ENCODE peak calls at places on chromosomes 1 and 21, in six cellular contexts. E, J, K, F, L and M are unnamed samples.

GRCh38 chr1:227793948-227794812 is 21.3 kb upstream of the PRSS38 start:
- DNase-seq in E (no peak), J (peak), K (peak), F (peak), L (peak), M (peak)

GRCh38 chr1:155893389-155894142 is 17.6 kb downstream of the RIT1 start:
- DNase-seq in E (no peak), J (peak), K (peak), F (no peak), L (peak), M (peak)

GRCh38 chr1:173473599-173474011 is 3.5 kb upstream of the PRDX6 start:
- DNase-seq in E (no peak), J (peak), K (peak), F (peak), L (peak), M (peak)

GRCh38 chr1:202009326-202010031 is 908 bp upstream of the ELF3 start:
- DNase-seq in E (peak), J (peak), K (peak), F (peak), L (peak), M (peak)

GRCh38 chr1:220797553-220797952 is 10.8 kb downstream of the MTARC1 start:
- DNase-seq in E (no peak), J (no peak), K (no peak), F (no peak), L (peak), M (no peak)

GRCh38 chr1:227607336-227607898 is 44.1 kb downstream of the ZNF678 start:
- DNase-seq in E (no peak), J (no peak), K (no peak), F (no peak), L (no peak), M (no peak)

GRCh38 chr21:42195378-42196031 is 23.4 kb upstream of the ABCG1 start:
- DNase-seq in E (peak), J (peak), K (peak), F (no peak), L (no peak), M (peak)

GRCh38 chr1:231357831-231358354 is 19.8 kb downstream of the SPRTN start:
- DNase-seq in E (peak), J (peak), K (peak), F (peak), L (peak), M (peak)

GRCh38 chr21:41877901-41878830 is 978 bp downstream of the PRDM15 start:
- DNase-seq in E (peak), J (peak), K (peak), F (peak), L (peak), M (peak)

GRCh38 chr1:167136191-167136614 is 42.3 kb downstream of the STYXL2 start:
- DNase-seq in E (no peak), J (peak), K (no peak), F (no peak), L (peak), M (peak)

GRCh38 chr21:38327984-38328383 is 71.2 kb downstream of the KCNJ15 start:
- DNase-seq in E (no peak), J (no peak), K (peak), F (no peak), L (peak), M (no peak)

GRCh38 chr1:58968360-58968952 is 184.6 kb upstream of the JUN start:
- DNase-seq in E (peak), J (peak), K (peak), F (peak), L (peak), M (peak)

GRCh38 chr1:226635456-226635941 is 86.9 kb downstream of the STUM start:
- DNase-seq in E (peak), J (no peak), K (no peak), F (no peak), L (no peak), M (no peak)

GRCh38 chr1:236877661-236878060 is 82.6 kb downstream of the MTR start:
- DNase-seq in E (no peak), J (no peak), K (no peak), F (no peak), L (no peak), M (no peak)

GRCh38 chr1:116711061-116711582 is 43.1 kb upstream of the CD2 start:
- DNase-seq in E (no peak), J (no peak), K (no peak), F (no peak), L (no peak), M (no peak)

GRCh38 chr1:211870156-211870555 is 39.6 kb upstream of the LPGAT1 start:
- DNase-seq in E (no peak), J (peak), K (peak), F (no peak), L (peak), M (peak)

GRCh38 chr1:59343576-59343840 is 46.6 kb downstream of the FGGY start:
- DNase-seq in E (no peak), J (no peak), K (no peak), F (no peak), L (no peak), M (no peak)

GRCh38 chr1:240508201-240508600 is 103.8 kb downstream of the GREM2 start:
- DNase-seq in E (no peak), J (no peak), K (no peak), F (no peak), L (no peak), M (no peak)

GRCh38 chr21:35324372-35325220 is 275.5 kb upstream of the RUNX1 start:
- DNase-seq in E (no peak), J (peak), K (peak), F (no peak), L (peak), M (peak)

GRCh38 chr1:156495401-156496140 is 5.0 kb downstream of the MEF2D start:
- DNase-seq in E (no peak), J (no peak), K (peak), F (no peak), L (no peak), M (no peak)

GRCh38 chr1:74822851-74823443 is 90.0 kb downstream of the TYW3 start:
- DNase-seq in E (no peak), J (no peak), K (no peak), F (no peak), L (no peak), M (no peak)

GRCh38 chr1:74819062-74819461 is 86.1 kb downstream of the TYW3 start:
- DNase-seq in E (no peak), J (no peak), K (no peak), F (no peak), L (peak), M (no peak)

DNA sequence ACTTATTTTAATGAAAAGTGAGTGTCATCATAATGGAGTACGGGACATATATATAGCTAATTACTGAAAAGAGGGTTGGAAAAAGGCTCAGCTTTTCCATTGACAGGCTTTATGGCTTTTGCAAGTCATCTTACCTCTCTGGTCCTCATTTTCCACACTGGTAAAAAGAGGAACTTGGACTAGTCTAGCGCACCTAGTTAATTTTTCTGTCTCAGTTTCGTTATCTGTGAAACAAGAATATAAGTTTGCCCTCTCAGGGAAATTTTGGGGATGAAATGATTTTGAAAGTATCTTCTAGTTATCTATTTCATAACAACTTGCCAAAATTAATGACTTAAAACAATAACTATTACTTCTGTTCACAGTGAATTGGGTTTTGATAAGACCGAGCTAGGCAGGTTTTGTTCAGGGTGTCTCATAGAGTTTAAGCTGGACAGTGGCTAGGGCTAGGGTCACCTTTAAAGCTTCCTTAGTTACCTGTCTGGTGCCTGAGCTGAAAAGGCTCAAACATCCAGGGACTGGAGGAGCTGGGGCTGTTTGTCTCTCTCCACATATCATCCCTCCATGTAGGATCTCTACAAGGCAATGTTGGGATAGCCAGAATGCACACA is 91.7 kb downstream of the TYW3 start:
- DNase-seq in E (no peak), J (no peak), K (no peak), F (no peak), L (no peak), M (no peak)
- TF ChIP-seq CTCF in E (no peak), J (no peak), K (no peak), F (no peak), L (no peak), M (no peak)

DNA sequence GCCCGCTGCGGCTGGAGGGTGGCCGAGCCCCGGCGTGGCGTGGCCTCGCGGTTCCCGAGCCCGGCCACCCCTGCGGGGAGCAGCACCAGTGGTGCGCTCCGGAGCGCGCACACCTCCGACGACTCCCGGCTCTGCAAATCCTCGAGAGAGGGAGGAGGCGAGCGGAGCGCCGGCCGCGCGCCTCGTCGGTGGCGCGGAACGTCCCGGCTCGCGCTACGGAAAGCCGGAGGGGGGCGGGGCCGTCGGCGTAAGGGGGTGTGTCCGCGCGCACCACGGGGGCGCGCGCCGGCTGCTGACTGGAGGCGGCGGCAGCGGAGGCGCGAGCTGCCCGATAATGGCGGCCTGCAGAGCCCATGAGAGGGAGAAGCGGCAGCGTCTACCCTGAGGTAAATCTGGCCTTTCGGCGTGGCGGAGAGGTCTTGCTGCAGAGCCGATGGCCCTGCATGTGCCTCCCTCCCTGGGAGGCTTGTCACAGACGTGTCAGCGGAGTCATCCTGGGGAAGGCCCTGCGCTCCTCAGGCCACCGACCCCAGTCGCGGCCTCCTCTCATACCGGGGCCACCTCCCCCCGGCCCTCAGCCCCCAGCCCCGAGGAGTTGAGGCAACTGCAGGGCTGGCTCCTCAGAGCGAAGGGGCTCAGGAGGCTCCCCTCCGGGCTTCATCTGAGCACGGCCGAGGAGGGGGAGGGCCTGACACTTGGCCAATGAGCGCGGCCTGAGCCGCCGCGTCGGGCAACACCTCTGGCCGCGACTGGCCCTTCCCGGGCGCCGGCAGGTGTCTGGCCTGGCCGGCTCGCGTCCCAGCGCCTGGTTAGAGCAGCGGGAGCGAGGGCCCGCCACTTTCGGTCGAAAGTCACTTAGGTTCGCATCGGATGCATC is at the start of gene PDIK1L:
- DNase-seq in E (peak), J (peak), K (peak), F (peak), L (peak), M (peak)
- H3K4me3 ChIP-seq in E (peak), J (peak), K (peak), F (peak), L (peak), M (peak)

GRCh38 chr1:88655685-88656299 is 28.3 kb upstream of the PKN2 start:
- DNase-seq in E (no peak), J (peak), K (peak), F (peak), L (peak), M (peak)
- TF ChIP-seq CTCF in E (peak), J (peak), K (peak), F (peak), L (peak), M (peak)

GRCh38 chr1:223716302-223716862 is 4.0 kb downstream of the CAPN2 start:
- DNase-seq in E (peak), J (no peak), K (peak), F (no peak), L (no peak), M (no peak)

GRCh38 chr1:223717123-223717522 is 4.8 kb downstream of the CAPN2 start:
- DNase-seq in E (no peak), J (no peak), K (no peak), F (no peak), L (no peak), M (no peak)

GRCh38 chr1:223714849-223715709 is 2.7 kb downstream of the CAPN2 start:
- DNase-seq in E (peak), J (peak), K (peak), F (peak), L (peak), M (peak)

GRCh38 chr1:223714421-223714724 is 2.0 kb downstream of the CAPN2 start:
- DNase-seq in E (no peak), J (no peak), K (no peak), F (no peak), L (no peak), M (no peak)

GRCh38 chr1:223715710-223716103 is 3.4 kb downstream of the CAPN2 start:
- DNase-seq in E (no peak), J (no peak), K (no peak), F (no peak), L (no peak), M (no peak)
- H3K4me3 ChIP-seq in E (no peak), J (peak), K (peak), F (no peak), L (peak), M (peak)

GRCh38 chr1:187261637-187262036 is 432.9 kb downstream of the PLA2G4A start:
- DNase-seq in E (no peak), J (no peak), K (no peak), F (no peak), L (no peak), M (no peak)

GRCh38 chr1:187266051-187266450 is 437.3 kb downstream of the PLA2G4A start:
- DNase-seq in E (no peak), J (no peak), K (no peak), F (no peak), L (no peak), M (no peak)

GRCh38 chr1:187262731-187263130 is 434.0 kb downstream of the PLA2G4A start:
- DNase-seq in E (no peak), J (no peak), K (no peak), F (no peak), L (no peak), M (no peak)

GRCh38 chr1:187267745-187268277 is 439.1 kb downstream of the PLA2G4A start:
- DNase-seq in E (no peak), J (no peak), K (no peak), F (no peak), L (no peak), M (no peak)

DNA sequence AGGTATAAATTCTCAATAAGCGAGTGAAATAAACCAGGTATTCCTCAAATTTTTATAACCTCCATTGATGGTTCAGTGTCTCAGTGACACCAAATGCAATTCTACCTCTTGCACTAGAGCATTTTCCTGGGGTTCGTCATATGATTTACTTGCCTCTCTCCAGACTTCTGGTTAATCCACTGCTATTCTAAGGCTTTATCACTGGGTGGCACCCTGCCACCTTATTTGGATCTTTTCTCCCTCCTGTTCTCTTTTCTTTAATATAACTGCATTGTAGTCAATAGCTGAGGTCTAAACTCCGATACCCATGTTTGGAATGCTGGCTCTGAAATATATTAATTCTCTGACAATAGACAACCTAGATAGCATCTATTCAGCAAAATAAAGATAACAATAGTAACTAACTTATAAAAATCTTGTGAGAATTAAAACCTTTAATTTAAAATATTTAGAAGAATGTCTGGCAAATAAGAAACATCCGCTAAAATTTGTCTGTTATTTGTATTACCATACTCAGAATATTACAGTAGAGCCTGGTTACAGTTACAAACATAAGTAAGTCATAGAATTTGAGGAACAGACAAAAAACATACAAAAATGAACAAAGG is 436.4 kb downstream of the PLA2G4A start:
- DNase-seq in E (no peak), J (peak), K (peak), F (no peak), L (peak), M (peak)
- TF ChIP-seq CTCF in E (no peak), J (peak), K (peak), F (peak), L (peak), M (peak)

GRCh38 chr21:25790122-25790951 is 55.6 kb downstream of the GABPA start:
- DNase-seq in E (no peak), J (peak), K (peak), F (peak), L (peak), M (peak)
- H3K4me3 ChIP-seq in E (peak), J (peak), K (peak), F (peak), L (peak), M (peak)

DNA sequence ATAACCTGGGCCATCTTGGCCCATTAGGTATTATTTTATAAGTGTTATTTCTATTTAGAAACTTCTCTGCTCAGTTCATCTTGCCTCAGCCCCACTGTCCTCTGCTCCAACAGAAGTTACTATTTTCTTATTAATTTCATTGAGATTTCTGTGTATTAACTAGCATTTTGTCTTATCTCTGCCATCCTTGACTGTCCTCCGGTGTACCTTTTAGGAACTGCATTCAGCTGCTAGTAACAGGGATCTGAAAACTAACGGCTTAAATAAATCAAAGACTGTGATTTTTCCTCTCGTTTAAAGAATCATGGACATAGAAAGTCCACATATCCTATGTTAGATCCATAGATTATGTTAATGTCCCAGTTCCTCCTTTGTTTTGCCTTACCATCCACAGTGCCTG is 382.5 kb downstream of the MATN1 start:
- DNase-seq in E (no peak), J (no peak), K (no peak), F (no peak), L (no peak), M (no peak)
- TF ChIP-seq CTCF in E (no peak), J (no peak), K (no peak), F (no peak), L (no peak), M (peak)

DNA sequence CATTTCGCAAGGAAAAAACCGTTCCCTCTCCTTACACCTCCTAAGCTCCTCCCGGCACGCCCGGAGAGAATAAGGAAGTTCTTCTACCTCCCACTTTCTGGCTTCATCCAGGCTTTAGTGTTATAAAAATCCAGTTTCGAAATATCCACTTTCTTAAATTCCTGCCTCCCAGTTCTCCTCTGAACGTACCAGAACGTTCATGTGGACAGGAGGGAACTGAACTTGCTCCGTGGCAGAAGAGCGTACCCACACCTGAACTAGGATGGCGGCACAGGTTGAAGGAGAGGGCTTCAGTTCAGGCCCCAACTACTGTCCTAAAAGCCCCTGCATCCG is 4.4 kb downstream of the LMX1A start:
- DNase-seq in E (no peak), J (no peak), K (no peak), F (no peak), L (no peak), M (no peak)
- H3K4me3 ChIP-seq in E (no peak), J (no peak), K (no peak), F (no peak), L (no peak), M (no peak)